ENCODE peak calls at places on chromosomes 7 and 10, in nine cellular contexts. One of them, this sample, is unnamed.

GRCh38 chr10:117126034-117126433 is 12.0 kb downstream of the VAX1 start:
- DNase-seq in stimulated activated naive B cell treated with anti-CD40 and anti-IgM and Interleukin-4, amounts not matched to agents 10 μg/mL and 1 μg/mL and 100 μg/mL, for 72 hours: no peak
- DNase-seq in body of pancreas: no peak
- DNase-seq in HEK293T: no peak
- DNase-seq in AG08396: no peak
- DNase-seq in GM19239: no peak
- DNase-seq in left lung: no peak
- DNase-seq in SHP77: no peak
- DNase-seq in endothelial cell of umbilical vein: no peak
- DNase-seq in this sample: no peak

GRCh38 chr7:91054374-91054773 is 209.9 kb upstream of the FZD1 start:
- DNase-seq in stimulated activated naive B cell treated with anti-CD40 and anti-IgM and Interleukin-4, amounts not matched to agents 10 μg/mL and 1 μg/mL and 100 μg/mL, for 72 hours: no peak
- DNase-seq in body of pancreas: no peak
- DNase-seq in HEK293T: no peak
- DNase-seq in AG08396: no peak
- DNase-seq in GM19239: no peak
- DNase-seq in left lung: no peak
- DNase-seq in SHP77: no peak
- DNase-seq in endothelial cell of umbilical vein: no peak
- DNase-seq in this sample: no peak

GRCh38 chr10:5618829-5619228 is 47.6 kb downstream of the ASB13 start:
- DNase-seq in stimulated activated naive B cell treated with anti-CD40 and anti-IgM and Interleukin-4, amounts not matched to agents 10 μg/mL and 1 μg/mL and 100 μg/mL, for 72 hours: no peak
- DNase-seq in body of pancreas: no peak
- DNase-seq in HEK293T: no peak
- DNase-seq in AG08396: no peak
- DNase-seq in GM19239: no peak
- DNase-seq in left lung: no peak
- DNase-seq in SHP77: no peak
- DNase-seq in endothelial cell of umbilical vein: no peak
- DNase-seq in this sample: no peak

GRCh38 chr10:63929826-63930467 is 408.7 kb downstream of the REEP3 start:
- DNase-seq in stimulated activated naive B cell treated with anti-CD40 and anti-IgM and Interleukin-4, amounts not matched to agents 10 μg/mL and 1 μg/mL and 100 μg/mL, for 72 hours: no peak
- DNase-seq in body of pancreas: peak
- DNase-seq in HEK293T: no peak
- DNase-seq in AG08396: no peak
- DNase-seq in GM19239: no peak
- DNase-seq in left lung: no peak
- DNase-seq in SHP77: no peak
- DNase-seq in endothelial cell of umbilical vein: no peak
- DNase-seq in this sample: no peak

GRCh38 chr10:9605231-9605630 is 1412.4 kb upstream of the CELF2 start:
- DNase-seq in stimulated activated naive B cell treated with anti-CD40 and anti-IgM and Interleukin-4, amounts not matched to agents 10 μg/mL and 1 μg/mL and 100 μg/mL, for 72 hours: no peak
- DNase-seq in body of pancreas: no peak
- DNase-seq in HEK293T: no peak
- DNase-seq in AG08396: no peak
- DNase-seq in GM19239: no peak
- DNase-seq in left lung: no peak
- DNase-seq in SHP77: no peak
- DNase-seq in endothelial cell of umbilical vein: no peak
- DNase-seq in this sample: no peak

GRCh38 chr7:139737221-139738100 is 40.3 kb downstream of the HIPK2 start:
- DNase-seq in stimulated activated naive B cell treated with anti-CD40 and anti-IgM and Interleukin-4, amounts not matched to agents 10 μg/mL and 1 μg/mL and 100 μg/mL, for 72 hours: no peak
- DNase-seq in body of pancreas: no peak
- DNase-seq in HEK293T: no peak
- DNase-seq in AG08396: no peak
- DNase-seq in GM19239: no peak
- DNase-seq in left lung: no peak
- DNase-seq in SHP77: no peak
- DNase-seq in endothelial cell of umbilical vein: peak
- DNase-seq in this sample: no peak

GRCh38 chr7:50404392-50404791 is 45.8 kb downstream of the FIGNL1 start:
- DNase-seq in stimulated activated naive B cell treated with anti-CD40 and anti-IgM and Interleukin-4, amounts not matched to agents 10 μg/mL and 1 μg/mL and 100 μg/mL, for 72 hours: no peak
- DNase-seq in body of pancreas: no peak
- DNase-seq in HEK293T: peak
- DNase-seq in AG08396: no peak
- DNase-seq in GM19239: no peak
- DNase-seq in left lung: no peak
- DNase-seq in SHP77: no peak
- DNase-seq in endothelial cell of umbilical vein: no peak
- DNase-seq in this sample: no peak

GRCh38 chr7:142880886-142881505 is 4.5 kb downstream of the TRPV6 start:
- DNase-seq in stimulated activated naive B cell treated with anti-CD40 and anti-IgM and Interleukin-4, amounts not matched to agents 10 μg/mL and 1 μg/mL and 100 μg/mL, for 72 hours: peak
- DNase-seq in body of pancreas: peak
- DNase-seq in HEK293T: peak
- DNase-seq in AG08396: peak
- DNase-seq in GM19239: peak
- DNase-seq in left lung: peak
- DNase-seq in SHP77: no peak
- DNase-seq in endothelial cell of umbilical vein: peak
- DNase-seq in this sample: no peak

GRCh38 chr7:21346297-21346696 is 81.6 kb upstream of the SP4 start:
- DNase-seq in stimulated activated naive B cell treated with anti-CD40 and anti-IgM and Interleukin-4, amounts not matched to agents 10 μg/mL and 1 μg/mL and 100 μg/mL, for 72 hours: no peak
- DNase-seq in body of pancreas: no peak
- DNase-seq in HEK293T: no peak
- DNase-seq in AG08396: no peak
- DNase-seq in GM19239: no peak
- DNase-seq in left lung: no peak
- DNase-seq in SHP77: no peak
- DNase-seq in endothelial cell of umbilical vein: no peak
- DNase-seq in this sample: no peak

GRCh38 chr7:156986378-156986777 is 24.1 kb downstream of the MNX1 start:
- DNase-seq in stimulated activated naive B cell treated with anti-CD40 and anti-IgM and Interleukin-4, amounts not matched to agents 10 μg/mL and 1 μg/mL and 100 μg/mL, for 72 hours: no peak
- DNase-seq in body of pancreas: no peak
- DNase-seq in HEK293T: no peak
- DNase-seq in AG08396: no peak
- DNase-seq in GM19239: no peak
- DNase-seq in left lung: no peak
- DNase-seq in SHP77: no peak
- DNase-seq in endothelial cell of umbilical vein: no peak
- DNase-seq in this sample: no peak

GRCh38 chr7:17947606-17948005 is 7.3 kb upstream of the SNX13 start:
- DNase-seq in stimulated activated naive B cell treated with anti-CD40 and anti-IgM and Interleukin-4, amounts not matched to agents 10 μg/mL and 1 μg/mL and 100 μg/mL, for 72 hours: no peak
- DNase-seq in body of pancreas: no peak
- DNase-seq in HEK293T: no peak
- DNase-seq in AG08396: no peak
- DNase-seq in GM19239: no peak
- DNase-seq in left lung: no peak
- DNase-seq in SHP77: no peak
- DNase-seq in endothelial cell of umbilical vein: no peak
- DNase-seq in this sample: no peak